ENCODE peak calls at places on chromosomes 13 and 19, in four cellular contexts. One of them, this sample, is unnamed.

GRCh38 chr19:1081301-1082164 is 13.6 kb downstream of the POLR2E start:
- DNase-seq in nephron progenitor cell: no peak
- DNase-seq in aorta: no peak
- DNase-seq in nucleus accumbens: no peak
- DNase-seq in this sample: no peak

GRCh38 chr19:29682236-29682895 is 17.1 kb downstream of the PLEKHF1 start:
- DNase-seq in nephron progenitor cell: no peak
- DNase-seq in aorta: peak
- DNase-seq in nucleus accumbens: no peak
- DNase-seq in this sample: no peak

GRCh38 chr19:29206453-29206852 is 6.5 kb downstream of the UQCRFS1 start:
- DNase-seq in nephron progenitor cell: no peak
- DNase-seq in aorta: no peak
- DNase-seq in nucleus accumbens: no peak
- DNase-seq in this sample: no peak

GRCh38 chr13:91719033-91719432 is 320.6 kb downstream of the GPC5 start:
- DNase-seq in nephron progenitor cell: no peak
- DNase-seq in aorta: no peak
- DNase-seq in nucleus accumbens: no peak
- DNase-seq in this sample: no peak

GRCh38 chr19:366951-367350 is 22.4 kb upstream of the MIER2 start:
- DNase-seq in nephron progenitor cell: no peak
- DNase-seq in aorta: peak
- DNase-seq in nucleus accumbens: no peak
- DNase-seq in this sample: no peak

GRCh38 chr19:31717316-31717715 is 368.1 kb upstream of the TSHZ3 start:
- DNase-seq in nephron progenitor cell: no peak
- DNase-seq in aorta: no peak
- DNase-seq in nucleus accumbens: no peak
- DNase-seq in this sample: no peak

GRCh38 chr13:31912641-31913401 is 118.8 kb upstream of the FRY start:
- DNase-seq in nephron progenitor cell: no peak
- DNase-seq in aorta: no peak
- DNase-seq in nucleus accumbens: no peak
- DNase-seq in this sample: no peak

GRCh38 chr19:5193192-5193591 is 147.4 kb downstream of the PTPRS start:
- DNase-seq in nephron progenitor cell: no peak
- DNase-seq in aorta: no peak
- DNase-seq in nucleus accumbens: no peak
- DNase-seq in this sample: no peak

GRCh38 chr13:40350283-40350992 is 316.0 kb downstream of the FOXO1 start:
- DNase-seq in nephron progenitor cell: no peak
- DNase-seq in aorta: no peak
- DNase-seq in nucleus accumbens: no peak
- DNase-seq in this sample: no peak

GRCh38 chr19:50537769-50538230 is 24.1 kb upstream of the ASPDH start:
- DNase-seq in nephron progenitor cell: peak
- DNase-seq in aorta: peak
- DNase-seq in nucleus accumbens: peak
- DNase-seq in this sample: peak

GRCh38 chr13:67078062-67078461 is 152.1 kb downstream of the PCDH9 start:
- DNase-seq in nephron progenitor cell: no peak
- DNase-seq in aorta: no peak
- DNase-seq in nucleus accumbens: no peak
- DNase-seq in this sample: no peak

GRCh38 chr13:51331354-51331861 is 8.1 kb upstream of the SERPINE3 start:
- DNase-seq in nephron progenitor cell: no peak
- DNase-seq in aorta: no peak
- DNase-seq in nucleus accumbens: no peak
- DNase-seq in this sample: no peak

GRCh38 chr13:94119360-94119936 is 360.0 kb downstream of the DCT start:
- DNase-seq in nephron progenitor cell: no peak
- DNase-seq in aorta: no peak
- DNase-seq in nucleus accumbens: no peak
- DNase-seq in this sample: no peak

GRCh38 chr19:37899453-37899852 is 6.9 kb downstream of the WDR87 start:
- DNase-seq in nephron progenitor cell: no peak
- DNase-seq in aorta: no peak
- DNase-seq in nucleus accumbens: no peak
- DNase-seq in this sample: no peak

GRCh38 chr19:620166-620862 is 13.0 kb downstream of the POLRMT start:
- DNase-seq in nephron progenitor cell: no peak
- DNase-seq in aorta: no peak
- DNase-seq in nucleus accumbens: no peak
- DNase-seq in this sample: no peak

GRCh38 chr19:44891016-44891882 is at the start of gene TOMM40:
- DNase-seq in nephron progenitor cell: peak
- DNase-seq in aorta: peak
- DNase-seq in nucleus accumbens: no peak
- DNase-seq in this sample: peak

GRCh38 chr13:75550159-75550567 is 572 bp downstream of the UCHL3 start:
- DNase-seq in nephron progenitor cell: peak
- DNase-seq in aorta: peak
- DNase-seq in nucleus accumbens: no peak
- DNase-seq in this sample: no peak

GRCh38 chr19:48745208-48745995 is 1.3 kb downstream of the IZUMO1 start:
- DNase-seq in nephron progenitor cell: peak
- DNase-seq in aorta: no peak
- DNase-seq in nucleus accumbens: no peak
- DNase-seq in this sample: peak

GRCh38 chr19:37931941-37932655 is 25.1 kb downstream of the SIPA1L3 start:
- DNase-seq in nephron progenitor cell: peak
- DNase-seq in aorta: peak
- DNase-seq in nucleus accumbens: peak
- DNase-seq in this sample: peak

GRCh38 chr19:5131031-5131865 is 162.3 kb downstream of the KDM4B start:
- DNase-seq in nephron progenitor cell: no peak
- DNase-seq in aorta: no peak
- DNase-seq in nucleus accumbens: no peak
- DNase-seq in this sample: peak

GRCh38 chr13:77509221-77509620 is 26.3 kb upstream of the SCEL start:
- DNase-seq in nephron progenitor cell: no peak
- DNase-seq in aorta: no peak
- DNase-seq in nucleus accumbens: no peak
- DNase-seq in this sample: no peak

GRCh38 chr13:24737042-24737441 is 26.9 kb upstream of the RNF17 start:
- DNase-seq in nephron progenitor cell: no peak
- DNase-seq in aorta: no peak
- DNase-seq in nucleus accumbens: no peak
- DNase-seq in this sample: no peak

GRCh38 chr19:18975011-18975410 is 34.0 kb upstream of the HOMER3 start:
- DNase-seq in nephron progenitor cell: no peak
- DNase-seq in aorta: no peak
- DNase-seq in nucleus accumbens: no peak
- DNase-seq in this sample: no peak

GRCh38 chr13:97030705-97031452 is 36.6 kb upstream of the OXGR1 start:
- DNase-seq in nephron progenitor cell: no peak
- DNase-seq in aorta: no peak
- DNase-seq in nucleus accumbens: no peak
- DNase-seq in this sample: no peak

GRCh38 chr19:33627962-33628839 is 6.4 kb downstream of the CHST8 start:
- DNase-seq in nephron progenitor cell: no peak
- DNase-seq in aorta: no peak
- DNase-seq in nucleus accumbens: no peak
- DNase-seq in this sample: no peak

GRCh38 chr19:17021793-17022590 is 4.6 kb downstream of the CPAMD8 start:
- DNase-seq in nephron progenitor cell: no peak
- DNase-seq in aorta: no peak
- DNase-seq in nucleus accumbens: no peak
- DNase-seq in this sample: no peak

GRCh38 chr13:34748561-34748960 is 193.5 kb upstream of the NBEA start:
- DNase-seq in nephron progenitor cell: no peak
- DNase-seq in aorta: no peak
- DNase-seq in nucleus accumbens: no peak
- DNase-seq in this sample: no peak

GRCh38 chr19:4851551-4852290 is 15.7 kb downstream of the PLIN3 start:
- DNase-seq in nephron progenitor cell: peak
- DNase-seq in aorta: peak
- DNase-seq in nucleus accumbens: peak
- DNase-seq in this sample: peak

This sample was measured in Peyer's patch.